ENCODE peak calls at places on chromosomes 11 and 22, in ten cellular contexts. L is heart left ventricle; P is cardiac fibroblast; V is left cardiac atrium; X is coronary artery; I is caudate nucleus; M is hippocampal formation; D is BE2C; K is endodermal cell; Q is stimulated activated CD8-positive, alpha-beta memory T cell treated with anti-CD3 and anti-CD28 coated beads, Interleukin-15, amount 100 ng/mL, for 4 hours. N is an unnamed sample.

GRCh38 chr11:76669901-76670474 is 559 bp downstream of the LRRC32 start:
- DNase-seq in Q (no peak), M (no peak), X (no peak), K (peak; percentile 56), I (no peak), P (peak; percentile 91), L (peak; percentile 75), V (peak; percentile 57), D (peak; percentile 14), N (peak; percentile 96)

GRCh38 chr11:129846508-129847335 is 31.1 kb downstream of the TMEM45B start:
- DNase-seq in Q (no peak), D (no peak), P (peak; percentile 93), V (no peak), M (no peak), K (no peak), I (no peak), X (no peak), L (no peak), N (peak; percentile 97)

GRCh38 chr11:74520927-74521665 is 27.6 kb upstream of the LIPT2 start:
- DNase-seq in L (no peak), M (no peak), V (peak; percentile 28), D (no peak), Q (no peak), P (no peak), I (no peak), K (no peak), X (no peak), N (no peak)

GRCh38 chr22:46460835-46461234 is 76.6 kb downstream of the CELSR1 start:
- DNase-seq in D (no peak), X (no peak), L (no peak), Q (no peak), I (no peak), P (no peak), M (no peak), K (no peak), V (no peak), N (no peak)

GRCh38 chr22:20053407-20054033 is 26.5 kb upstream of the DGCR8 start:
- DNase-seq in M (no peak), K (no peak), L (no peak), Q (no peak), D (no peak), X (no peak), V (no peak), P (no peak), I (no peak), N (no peak)

GRCh38 chr22:47623740-47624103 is 861.3 kb downstream of the TBC1D22A start:
- DNase-seq in L (no peak), Q (no peak), D (no peak), V (no peak), P (no peak), I (no peak), K (no peak), M (no peak), X (peak; percentile 29), N (no peak)

GRCh38 chr11:128616158-128616557 is 28.8 kb upstream of the ETS1 start:
- DNase-seq in M (no peak), X (no peak), Q (no peak), I (no peak), K (peak; percentile 36), D (peak; percentile 81), L (no peak), P (no peak), V (no peak), N (no peak)

GRCh38 chr11:26827567-26828037 is 105.7 kb upstream of the SLC5A12 start:
- DNase-seq in P (peak; percentile 28), L (no peak), X (no peak), M (no peak), Q (no peak), D (peak; percentile 28), K (no peak), I (no peak), V (no peak), N (peak; percentile 28)

GRCh38 chr22:42387631-42388030 is 44.6 kb downstream of the NFAM1 start:
- DNase-seq in L (no peak), V (no peak), M (no peak), K (no peak), X (no peak), Q (no peak), P (no peak), I (no peak), D (no peak), N (no peak)

GRCh38 chr11:69708731-69709401 is 5.0 kb upstream of the FGF19 start:
- DNase-seq in L (no peak), I (no peak), M (no peak), P (no peak), K (peak; percentile 83), D (no peak), Q (no peak), V (no peak), X (no peak), N (no peak)

GRCh38 chr11:47342036-47342803 is 10.3 kb downstream of the MYBPC3 start:
- DNase-seq in D (no peak), Q (no peak), P (no peak), K (no peak), L (no peak), I (no peak), V (no peak), X (no peak), M (no peak), N (no peak)

GRCh38 chr22:45159652-45160462 is 3.9 kb upstream of the NUP50 start:
- DNase-seq in D (no peak), X (no peak), K (peak; percentile 55), P (no peak), V (no peak), L (no peak), I (no peak), M (no peak), Q (no peak), N (peak; percentile 68)

GRCh38 chr22:32307055-32307454 is 50.6 kb upstream of the RFPL3 start:
- DNase-seq in K (no peak), V (no peak), P (no peak), M (no peak), X (no peak), I (no peak), Q (no peak), L (no peak), D (no peak), N (no peak)

GRCh38 chr11:19218801-19219460 is 17.1 kb upstream of the CSRP3 start:
- DNase-seq in V (peak; percentile 60), M (peak; percentile 18), X (no peak), K (no peak), L (peak; percentile 79), D (peak; percentile 28), Q (no peak), P (no peak), I (no peak), N (no peak)

GRCh38 chr11:70065318-70066135 is 12.6 kb upstream of the ANO1 start:
- DNase-seq in X (peak; percentile 63), I (no peak), D (no peak), V (no peak), M (no peak), P (no peak), K (no peak), Q (no peak), L (no peak), N (no peak)

GRCh38 chr11:1087279-1087960 is 12.7 kb downstream of the MUC2 start:
- DNase-seq in L (peak; percentile 18), Q (no peak), I (no peak), K (no peak), V (peak; percentile 19), M (no peak), P (no peak), X (no peak), D (no peak), N (no peak)

GRCh38 chr11:126253265-126253664 is 15.4 kb downstream of the SRPRA start:
- DNase-seq in K (no peak), D (no peak), L (no peak), V (no peak), M (no peak), I (no peak), X (no peak), P (no peak), Q (no peak), N (no peak)

GRCh38 chr22:27515091-27515523 is 286.4 kb downstream of the MN1 start:
- DNase-seq in L (peak; percentile 77), I (no peak), X (peak; percentile 87), K (no peak), V (peak; percentile 62), D (no peak), M (no peak), P (no peak), Q (no peak), N (no peak)

GRCh38 chr11:116312560-116313340 is 460.0 kb downstream of the BUD13 start:
- DNase-seq in X (no peak), V (peak; percentile 89), K (no peak), I (peak; percentile 61), Q (no peak), D (peak; percentile 95), L (peak; percentile 91), M (peak; percentile 91), P (no peak), N (peak; percentile 1)

GRCh38 chr11:2837096-2837601 is 48.4 kb downstream of the CDKN1C start:
- DNase-seq in V (peak; percentile 84), K (peak; percentile 85), P (peak; percentile 37), Q (no peak), I (no peak), L (peak; percentile 88), D (peak; percentile 20), M (no peak), X (no peak), N (peak; percentile 25)